ENCODE peak calls at places on chromosomes 1 and 21, in ten cellular contexts. H is cardiac fibroblast, O is RWPE2, A is Panc1, R is GM10248, D is MCF 10A, K is thoracic aorta, F is tibial artery, P is activated B cell treated with CpG ODN at 0.5 μM for 24 hours, M is B cell. Y is an unnamed sample.

GRCh38 chr1:59015708-59016107 is 231.9 kb upstream of the JUN start:
- DNase-seq in R (no peak), P (no peak), F (no peak), A (no peak), O (peak), D (peak), H (peak), K (no peak), M (no peak), Y (no peak)

GRCh38 chr21:32884062-32884461 is 112.5 kb upstream of the PAXBP1 start:
- DNase-seq in K (no peak), A (no peak), D (no peak), H (no peak), F (no peak), M (no peak), P (no peak), R (no peak), O (no peak), Y (no peak)

GRCh38 chr1:1157426-1157913 is 16.2 kb upstream of the TTLL10 start:
- DNase-seq in R (peak), K (peak), P (peak), A (peak), O (peak), H (peak), F (peak), M (peak), D (peak), Y (peak)

GRCh38 chr1:221765527-221765926 is 23.6 kb upstream of the DUSP10 start:
- DNase-seq in A (no peak), K (no peak), O (no peak), H (peak), P (no peak), D (peak), R (no peak), F (no peak), M (no peak), Y (no peak)

GRCh38 chr1:70486676-70487470 is 75.8 kb downstream of the CTH start:
- DNase-seq in H (peak), M (no peak), F (no peak), K (no peak), R (no peak), O (no peak), D (peak), A (no peak), P (no peak), Y (no peak)

GRCh38 chr1:147849097-147849873 is 53.3 kb upstream of the GJA8 start:
- DNase-seq in O (no peak), H (peak), M (no peak), F (no peak), K (no peak), R (no peak), A (no peak), P (no peak), D (peak), Y (no peak)

GRCh38 chr1:156502749-156503671 is 2.4 kb upstream of the MEF2D start:
- DNase-seq in A (peak), P (no peak), K (peak), M (no peak), F (peak), D (peak), R (no peak), H (peak), O (peak), Y (peak)

GRCh38 chr1:30475201-30475600 is 248.2 kb downstream of the MATN1 start:
- DNase-seq in A (no peak), M (no peak), P (no peak), H (no peak), K (no peak), R (no peak), F (peak), O (no peak), D (no peak), Y (no peak)

GRCh38 chr1:94004924-94005323 is 95.7 kb upstream of the GCLM start:
- DNase-seq in A (no peak), H (peak), R (no peak), F (no peak), O (no peak), K (no peak), D (peak), M (no peak), P (no peak), Y (no peak)

GRCh38 chr1:31760422-31760900 is 3.7 kb downstream of the ADGRB2 start:
- DNase-seq in D (no peak), F (no peak), P (no peak), O (no peak), R (no peak), A (no peak), M (peak), K (no peak), H (no peak), Y (no peak)

GRCh38 chr1:79859212-79859948 is 852.9 kb upstream of the ADGRL4 start:
- DNase-seq in A (no peak), M (no peak), O (no peak), H (peak), D (peak), F (no peak), R (no peak), P (no peak), K (no peak), Y (no peak)

GRCh38 chr1:93678491-93678890 is 3.1 kb downstream of the BCAR3 start:
- DNase-seq in M (no peak), H (no peak), R (no peak), K (no peak), D (no peak), F (no peak), A (no peak), P (no peak), O (no peak), Y (no peak)

GRCh38 chr1:19988269-19989006 is 9.0 kb upstream of the PLA2G2A start:
- DNase-seq in H (no peak), K (no peak), P (no peak), F (no peak), D (no peak), A (no peak), M (no peak), O (no peak), R (no peak), Y (no peak)

GRCh38 chr21:39317134-39318090 is 4.0 kb upstream of the BRWD1 start:
- DNase-seq in K (no peak), A (no peak), M (no peak), O (no peak), F (no peak), R (no peak), P (no peak), H (no peak), D (no peak), Y (no peak)

GRCh38 chr1:218317061-218317460 is 28.1 kb upstream of the TGFB2 start:
- DNase-seq in H (no peak), K (no peak), P (no peak), A (no peak), F (no peak), R (no peak), D (no peak), M (no peak), O (no peak), Y (no peak)

GRCh38 chr1:6870086-6870485 is 84.8 kb downstream of the CAMTA1 start:
- DNase-seq in A (no peak), D (no peak), R (no peak), M (no peak), K (no peak), F (no peak), P (no peak), O (no peak), H (peak), Y (no peak)

GRCh38 chr1:227946624-227947424 is 908 bp downstream of the WNT9A start:
- DNase-seq in K (no peak), F (peak), D (peak), O (peak), H (peak), A (no peak), R (peak), P (peak), M (peak), Y (peak)

GRCh38 chr1:26317143-26317542 is 615 bp upstream of the CD52 start:
- DNase-seq in H (no peak), A (no peak), P (no peak), F (no peak), K (no peak), D (no peak), R (no peak), M (no peak), O (no peak), Y (no peak)

GRCh38 chr21:41746744-41747006 is 20.2 kb downstream of the RIPK4 start:
- DNase-seq in F (no peak), P (no peak), K (no peak), H (no peak), M (no peak), D (no peak), R (no peak), O (no peak), A (no peak), Y (no peak)

GRCh38 chr1:171221665-171222591 is 26.4 kb upstream of the FMO1 start:
- DNase-seq in H (peak), P (no peak), R (no peak), D (no peak), F (no peak), O (no peak), K (no peak), M (no peak), A (no peak), Y (no peak)

GRCh38 chr1:67148516-67149178 is 13.9 kb upstream of the C1orf141 start:
- DNase-seq in F (no peak), D (no peak), R (no peak), M (no peak), O (no peak), H (peak), P (no peak), A (no peak), K (no peak), Y (no peak)

GRCh38 chr1:199684686-199685273 is 342.7 kb upstream of the NR5A2 start:
- DNase-seq in D (peak), P (no peak), F (no peak), K (no peak), R (peak), H (peak), A (peak), O (no peak), M (peak), Y (no peak)

GRCh38 chr21:42102063-42102462 is 30.9 kb downstream of the UMODL1 start:
- DNase-seq in D (no peak), O (no peak), K (no peak), A (no peak), P (no peak), H (no peak), R (no peak), M (no peak), F (no peak), Y (no peak)

GRCh38 chr1:156113263-156114004 is 1.1 kb upstream of the LMNA start:
- DNase-seq in D (no peak), K (no peak), M (no peak), A (no peak), O (no peak), F (no peak), P (no peak), R (no peak), H (no peak), Y (no peak)

GRCh38 chr1:63004868-63005267 is 220.9 kb downstream of the ATG4C start:
- DNase-seq in H (peak), A (no peak), M (no peak), K (no peak), P (no peak), D (peak), O (no peak), F (no peak), R (peak), Y (no peak)

GRCh38 chr1:38942664-38943428 is 1.2 kb upstream of the RHBDL2 start:
- DNase-seq in M (no peak), F (no peak), K (no peak), P (no peak), R (no peak), D (no peak), A (no peak), O (no peak), H (no peak), Y (no peak)

GRCh38 chr1:11594222-11594621 is 60.0 kb downstream of the FBXO2 start:
- DNase-seq in K (no peak), D (no peak), R (no peak), F (no peak), H (peak), A (no peak), O (no peak), M (no peak), P (no peak), Y (no peak)
- TF ChIP-seq CTCF in K (no peak), D (no peak), R (no peak), F (no peak), H (no peak), A (no peak), O (peak), M (no peak), P (no peak), Y (no peak)

DNA sequence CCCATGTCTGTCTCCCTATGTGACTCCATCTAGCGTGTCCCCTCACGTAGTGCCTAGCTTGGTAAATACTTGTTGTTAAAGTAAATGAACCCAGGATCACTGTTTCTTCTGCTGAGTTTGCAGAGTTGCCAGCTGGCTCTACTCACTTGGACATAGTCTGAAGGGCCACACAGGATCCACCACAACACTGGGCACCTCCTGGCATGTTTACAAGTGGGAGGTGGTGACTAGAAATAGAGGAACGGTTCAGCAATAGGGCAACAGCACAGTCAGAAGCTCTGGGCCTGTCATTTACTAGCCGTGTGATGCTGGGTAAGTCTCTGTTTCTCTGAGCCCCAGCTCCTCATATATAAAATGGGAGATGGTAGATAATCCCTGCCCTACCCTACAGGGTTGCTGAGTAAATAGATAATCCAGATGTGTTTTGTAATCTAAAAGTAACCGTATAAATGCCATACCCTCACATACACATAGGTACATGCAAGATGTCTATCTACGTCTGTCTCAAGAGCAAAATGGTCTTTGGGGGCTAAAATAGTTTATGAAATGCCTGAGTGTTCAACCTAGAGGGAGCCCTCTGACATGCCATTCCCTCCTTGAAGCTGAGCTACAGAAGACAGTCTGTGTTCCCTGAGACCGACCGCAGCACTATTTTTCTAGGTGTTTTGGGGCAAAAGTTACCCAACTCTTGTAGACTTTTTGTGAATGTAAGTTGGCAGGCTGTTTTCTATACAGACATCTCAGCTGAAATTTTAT is 20.4 kb downstream of the RNF220 start:
- DNase-seq in K (no peak), O (no peak), R (no peak), D (no peak), P (no peak), A (no peak), M (no peak), F (no peak), H (no peak), Y (no peak)
- TF ChIP-seq CTCF in K (no peak), O (no peak), R (no peak), D (no peak), P (no peak), A (peak), M (no peak), F (no peak), H (no peak), Y (no peak)

DNA sequence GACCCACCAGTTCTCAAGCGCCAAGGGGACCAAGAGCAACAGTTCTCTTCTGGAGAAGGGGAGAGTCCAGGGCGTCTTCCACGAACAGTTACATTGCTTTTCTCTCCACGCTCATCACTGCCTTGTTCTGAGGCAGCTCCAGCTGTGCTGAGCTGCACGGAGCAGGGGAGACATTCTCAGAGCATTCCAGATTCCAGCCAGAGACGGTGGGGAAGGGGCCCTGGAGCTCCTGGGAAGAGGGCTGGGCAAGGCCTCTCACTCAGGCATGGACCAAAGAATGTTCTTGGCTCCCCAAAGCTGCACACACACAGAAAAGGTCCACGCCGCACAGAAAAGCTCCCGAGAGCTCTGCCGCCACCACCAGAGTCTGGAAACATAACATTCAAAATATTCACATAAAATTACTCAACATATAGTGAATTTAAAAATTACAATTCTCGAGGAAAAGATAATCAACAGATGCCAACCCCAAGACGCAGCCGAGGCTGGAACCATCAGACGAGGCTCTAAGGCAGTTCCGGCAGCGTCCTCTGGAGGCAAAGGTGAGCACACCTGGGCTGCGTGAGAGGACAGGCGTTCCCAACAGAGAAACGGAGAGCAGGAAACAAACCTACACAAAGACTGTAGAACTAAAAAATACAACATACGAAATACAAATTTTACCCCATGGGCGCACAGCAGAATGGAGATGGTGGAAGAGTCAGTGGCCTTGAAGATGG is 40.5 kb downstream of the UBE2G2 start:
- DNase-seq in D (peak), K (no peak), R (no peak), P (no peak), H (no peak), O (peak), F (peak), M (no peak), A (no peak), Y (no peak)
- TF ChIP-seq CTCF in D (peak), K (no peak), R (no peak), P (no peak), H (peak), O (peak), F (no peak), M (no peak), A (peak), Y (peak)

GRCh38 chr1:165073402-165074007 is 283.0 kb downstream of the LMX1A start:
- DNase-seq in D (peak), R (peak), P (no peak), F (no peak), H (peak), M (no peak), O (no peak), K (no peak), A (peak), Y (no peak)

GRCh38 chr1:165078391-165078790 is 278.1 kb downstream of the LMX1A start:
- DNase-seq in F (no peak), D (no peak), O (no peak), R (no peak), H (no peak), M (no peak), K (no peak), P (no peak), A (no peak), Y (no peak)

GRCh38 chr1:165070675-165071074 is 285.8 kb downstream of the LMX1A start:
- DNase-seq in H (no peak), P (no peak), M (no peak), K (no peak), O (no peak), A (no peak), D (no peak), R (no peak), F (no peak), Y (no peak)

GRCh38 chr1:165080253-165080896 is 276.1 kb downstream of the LMX1A start:
- DNase-seq in D (peak), O (no peak), H (peak), A (no peak), K (no peak), F (no peak), M (no peak), R (no peak), P (no peak), Y (no peak)

DNA sequence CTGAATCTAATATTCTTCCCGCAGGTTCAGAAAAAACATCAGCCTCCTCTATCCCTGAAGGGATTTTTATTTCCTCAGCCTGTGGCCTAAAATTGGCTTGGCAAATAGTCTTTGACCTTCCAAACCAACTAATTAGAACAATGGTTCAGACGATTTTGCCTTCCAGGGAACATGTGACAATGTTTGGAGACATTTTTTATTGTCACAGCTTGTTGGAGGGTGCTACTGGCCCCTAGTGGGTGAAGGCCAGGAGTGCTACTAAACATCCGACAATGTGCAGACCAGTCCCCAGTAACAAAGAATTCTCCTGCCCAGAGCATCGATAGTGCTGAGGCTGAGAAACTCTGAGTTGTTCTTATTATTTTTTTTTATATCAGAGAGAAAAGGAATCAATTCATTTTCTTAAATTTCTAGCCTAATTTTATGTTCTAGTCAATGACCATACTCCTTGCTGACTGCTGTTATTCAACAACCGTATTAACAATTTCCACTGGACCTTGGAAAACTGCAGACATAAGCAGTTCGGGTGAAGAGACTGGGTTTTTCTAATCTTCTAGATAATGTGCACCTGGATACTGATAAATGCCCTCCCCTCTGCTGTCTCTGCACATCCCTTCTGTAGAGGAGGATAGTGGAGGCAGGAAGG is 280.7 kb downstream of the LMX1A start:
- DNase-seq in M (no peak), R (no peak), K (no peak), H (peak), A (no peak), P (no peak), F (no peak), D (peak), O (no peak), Y (peak)
- TF ChIP-seq CTCF in M (no peak), R (no peak), K (no peak), H (peak), A (peak), P (no peak), F (no peak), D (peak), O (peak), Y (peak)

DNA sequence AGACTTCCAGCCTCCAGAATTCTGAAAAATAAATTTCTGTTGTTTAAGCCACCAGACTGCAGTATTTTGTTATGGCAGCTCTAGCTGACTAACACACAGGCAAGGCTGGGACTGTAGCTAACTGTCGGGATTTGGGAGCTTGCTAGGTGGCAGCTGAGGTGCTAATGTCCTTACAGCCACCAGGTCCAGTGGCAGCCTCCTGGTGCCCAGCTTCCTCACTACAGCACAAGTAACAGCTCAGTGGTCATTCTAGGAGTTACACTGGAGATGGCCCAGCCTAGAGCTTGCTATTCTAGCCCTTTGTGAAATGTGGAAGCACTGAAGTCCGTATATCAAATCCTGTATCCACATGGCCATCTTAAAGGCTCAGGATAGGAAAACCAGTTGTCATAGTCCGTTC is 4.3 kb upstream of the C1orf115 start:
- DNase-seq in R (no peak), F (no peak), A (no peak), K (no peak), M (no peak), P (no peak), O (no peak), D (no peak), H (no peak), Y (no peak)
- TF ChIP-seq CTCF in R (no peak), F (no peak), A (no peak), K (no peak), M (no peak), P (no peak), O (no peak), D (no peak), H (no peak), Y (no peak)

DNA sequence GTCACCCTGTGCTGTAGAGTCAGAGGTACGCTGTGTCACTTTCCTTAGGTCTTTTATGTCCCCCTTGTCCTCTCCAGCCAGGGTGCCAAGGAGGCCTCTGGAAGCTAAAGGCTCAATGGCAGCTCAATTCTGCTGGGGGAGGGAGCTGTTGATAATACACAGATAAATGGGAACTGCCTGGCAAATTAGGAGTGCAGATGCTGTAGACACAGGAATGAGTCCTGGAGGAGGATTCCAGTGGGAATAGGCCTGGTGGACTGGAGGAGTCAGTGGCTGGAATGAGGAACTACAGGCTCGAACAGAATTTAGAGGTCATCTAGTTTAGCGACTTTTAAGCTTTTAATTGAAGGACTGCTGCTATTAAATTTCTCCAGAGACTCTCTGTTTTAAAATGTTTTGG is 9.2 kb upstream of the IL19 start:
- DNase-seq in P (no peak), M (no peak), O (no peak), D (no peak), R (no peak), K (no peak), F (no peak), A (no peak), H (no peak), Y (no peak)
- TF ChIP-seq CTCF in P (no peak), M (no peak), O (no peak), D (no peak), R (no peak), K (no peak), F (no peak), A (no peak), H (peak), Y (no peak)